ENCODE peak calls at places on chromosomes 2 and 18, in seven cellular contexts. V, D, W, Q, B, P and I are unnamed samples.

GRCh38 chr2:102438124-102438523 is 15.2 kb downstream of the IL18RAP start:
- DNase-seq in V (no peak), D (no peak), W (no peak), Q (no peak), B (no peak), P (no peak), I (no peak)

GRCh38 chr2:176637497-176638166 is 368.4 kb downstream of the MTX2 start:
- DNase-seq in V (peak), D (peak), W (peak), Q (no peak), B (peak), P (peak), I (peak)

GRCh38 chr18:28594034-28594433 is 417.1 kb upstream of the CDH2 start:
- DNase-seq in V (no peak), D (no peak), W (no peak), Q (no peak), B (no peak), P (no peak), I (no peak)

GRCh38 chr2:41151746-41152145 is 699.9 kb upstream of the SLC8A1 start:
- DNase-seq in V (no peak), D (no peak), W (no peak), Q (no peak), B (no peak), P (no peak), I (no peak)

GRCh38 chr2:26169681-26170414 is 3.0 kb upstream of the GAREM2 start:
- DNase-seq in V (no peak), D (no peak), W (peak), Q (no peak), B (no peak), P (no peak), I (no peak)

GRCh38 chr2:170122883-170123547 is 54.9 kb upstream of the MYO3B start:
- DNase-seq in V (no peak), D (no peak), W (no peak), Q (no peak), B (no peak), P (no peak), I (no peak)

GRCh38 chr2:18117592-18117991 is 239.1 kb downstream of the KCNS3 start:
- DNase-seq in V (no peak), D (no peak), W (no peak), Q (peak), B (no peak), P (no peak), I (no peak)

GRCh38 chr2:108449410-108450200 is 599 bp downstream of the GCC2 start:
- DNase-seq in V (peak), D (peak), W (no peak), Q (peak), B (no peak), P (no peak), I (no peak)

GRCh38 chr2:121220995-121221394 is 64.0 kb downstream of the TFCP2L1 start:
- DNase-seq in V (no peak), D (no peak), W (no peak), Q (no peak), B (no peak), P (no peak), I (no peak)

GRCh38 chr18:60020107-60020925 is 120.5 kb downstream of the PMAIP1 start:
- DNase-seq in V (no peak), D (no peak), W (no peak), Q (no peak), B (no peak), P (no peak), I (no peak)

GRCh38 chr18:3074094-3074493 is 61.1 kb upstream of the LPIN2 start:
- DNase-seq in V (no peak), D (peak), W (no peak), Q (peak), B (no peak), P (no peak), I (no peak)

GRCh38 chr2:239201531-239201876 is 199.3 kb downstream of the HDAC4 start:
- DNase-seq in V (no peak), D (no peak), W (no peak), Q (no peak), B (peak), P (peak), I (no peak)

GRCh38 chr2:46062637-46063412 is 234.4 kb upstream of the EPAS1 start:
- DNase-seq in V (peak), D (no peak), W (no peak), Q (peak), B (peak), P (peak), I (peak)

GRCh38 chr2:38146917-38147307 is 71.0 kb upstream of the CYP1B1 start:
- DNase-seq in V (peak), D (no peak), W (no peak), Q (peak), B (no peak), P (peak), I (no peak)

GRCh38 chr2:150732064-150732463 is 244.6 kb upstream of the RND3 start:
- DNase-seq in V (no peak), D (no peak), W (no peak), Q (no peak), B (no peak), P (no peak), I (no peak)

GRCh38 chr2:189164732-189165131 is 14.8 kb downstream of the COL5A2 start:
- DNase-seq in V (no peak), D (no peak), W (no peak), Q (no peak), B (no peak), P (peak), I (no peak)

GRCh38 chr18:64474751-64475150 is 325.9 kb upstream of the LINC00305 start:
- DNase-seq in V (no peak), D (no peak), W (no peak), Q (no peak), B (no peak), P (no peak), I (no peak)

GRCh38 chr18:7568426-7568825 is 1.3 kb downstream of the PTPRM start:
- DNase-seq in V (no peak), D (no peak), W (peak), Q (no peak), B (no peak), P (peak), I (no peak)

GRCh38 chr2:231146656-231147055 is 21.8 kb upstream of the HTR2B start:
- DNase-seq in V (no peak), D (no peak), W (no peak), Q (no peak), B (no peak), P (no peak), I (no peak)

GRCh38 chr18:77255426-77256105 is 5.9 kb downstream of the GALR1 start:
- DNase-seq in V (no peak), D (no peak), W (no peak), Q (no peak), B (no peak), P (no peak), I (no peak)

GRCh38 chr2:144438722-144439508 is 81.0 kb downstream of the ZEB2 start:
- DNase-seq in V (no peak), D (no peak), W (no peak), Q (no peak), B (no peak), P (no peak), I (no peak)

GRCh38 chr2:213246665-213247281 is 37.5 kb upstream of the SPAG16 start:
- DNase-seq in V (no peak), D (no peak), W (no peak), Q (peak), B (no peak), P (no peak), I (no peak)

GRCh38 chr2:64144057-64145013 is at the start of gene PELI1:
- DNase-seq in V (peak), D (peak), W (peak), Q (peak), B (peak), P (peak), I (peak)
- TF ChIP-seq POLR2A in V (peak), D (peak), W (peak), Q (peak), B (no peak), P (peak), I (peak)

DNA sequence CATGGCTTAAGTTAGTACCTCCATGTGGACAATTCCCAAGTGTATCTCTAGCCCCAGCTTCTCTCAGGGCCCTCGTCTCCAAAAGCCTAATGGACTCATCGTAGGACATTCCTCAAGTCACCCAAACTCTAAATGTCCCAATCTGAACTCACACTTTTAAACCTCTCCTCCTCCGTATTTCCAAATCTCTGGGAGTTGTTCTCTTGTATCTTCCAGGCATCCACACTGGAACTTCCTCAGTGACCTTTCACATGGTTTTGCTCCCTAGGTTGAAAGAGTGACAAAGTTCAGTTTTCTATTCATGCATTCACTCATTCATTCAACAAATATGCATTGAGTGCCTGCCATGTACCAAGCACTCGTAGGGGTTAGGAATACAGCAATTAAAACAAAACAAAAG is 220.2 kb downstream of the ALPK2 start:
- DNase-seq in V (no peak), D (no peak), W (no peak), Q (no peak), B (no peak), P (no peak), I (no peak)
- TF ChIP-seq POLR2A in V (no peak), D (no peak), W (no peak), Q (no peak), B (no peak), P (no peak), I (no peak)

GRCh38 chr2:66445781-66446177 is 10.9 kb downstream of the MEIS1 start:
- DNase-seq in V (no peak), D (no peak), W (peak), Q (no peak), B (no peak), P (no peak), I (no peak)

GRCh38 chr2:66446178-66446860 is 11.4 kb downstream of the MEIS1 start:
- DNase-seq in V (no peak), D (peak), W (peak), Q (no peak), B (no peak), P (peak), I (no peak)

GRCh38 chr2:66445076-66445724 is 10.3 kb downstream of the MEIS1 start:
- DNase-seq in V (no peak), D (peak), W (peak), Q (no peak), B (no peak), P (peak), I (no peak)

GRCh38 chr2:66443183-66443976 is 8.5 kb downstream of the MEIS1 start:
- DNase-seq in V (no peak), D (no peak), W (no peak), Q (no peak), B (no peak), P (no peak), I (no peak)

DNA sequence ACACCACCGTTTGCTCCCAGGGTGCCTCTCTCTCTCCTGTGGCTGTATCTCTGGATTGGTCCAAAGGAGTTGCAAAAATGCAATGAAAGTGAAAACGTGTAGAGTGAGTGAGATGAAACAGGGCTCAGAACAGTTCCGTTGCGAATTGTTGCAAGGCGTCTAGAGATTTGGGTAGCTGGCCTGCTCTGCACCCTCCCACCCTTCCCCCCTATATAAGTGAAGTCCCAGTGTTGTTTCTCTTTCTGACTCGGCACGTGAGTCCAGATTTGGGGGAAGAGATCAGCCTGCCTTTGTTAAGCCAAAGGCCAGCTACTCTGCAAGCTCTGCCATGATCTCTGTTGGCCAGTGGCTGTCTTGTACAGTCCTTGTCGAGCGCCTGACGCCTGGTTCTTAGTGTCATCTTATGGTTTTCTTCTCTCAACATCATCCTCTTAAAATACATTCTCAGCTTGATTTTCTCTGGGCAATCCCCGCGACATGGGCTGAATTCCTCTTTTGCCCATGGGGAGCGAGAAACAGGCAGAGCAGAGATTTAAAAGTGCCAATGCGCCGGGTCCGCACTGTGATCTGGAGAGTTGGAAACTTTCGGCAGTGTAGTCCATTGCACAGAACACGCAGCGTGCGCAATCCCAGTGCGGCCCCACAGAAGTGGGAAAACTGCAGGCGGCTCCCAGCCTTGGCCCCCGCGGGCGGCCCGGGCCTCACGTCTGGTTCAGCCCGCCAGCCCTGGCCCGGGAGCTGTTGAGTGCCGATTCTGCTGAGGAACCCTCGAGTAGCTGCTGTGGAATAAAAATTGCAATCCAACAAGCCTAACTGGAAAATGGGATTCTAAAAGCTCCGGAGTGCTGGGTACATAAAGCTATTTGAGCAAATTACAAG is 9.3 kb downstream of the MEIS1 start:
- DNase-seq in V (no peak), D (peak), W (no peak), Q (no peak), B (no peak), P (no peak), I (no peak)
- TF ChIP-seq POLR2A in V (no peak), D (no peak), W (no peak), Q (no peak), B (no peak), P (no peak), I (no peak)

GRCh38 chr2:37084797-37085196 is 479 bp downstream of the GPATCH11 start:
- DNase-seq in V (no peak), D (no peak), W (no peak), Q (no peak), B (no peak), P (no peak), I (no peak)

GRCh38 chr2:37085731-37086147 is 1.4 kb downstream of the GPATCH11 start:
- DNase-seq in V (no peak), D (no peak), W (no peak), Q (peak), B (no peak), P (no peak), I (no peak)

GRCh38 chr2:37080674-37081073 is 3.5 kb downstream of the HEATR5B start:
- DNase-seq in V (no peak), D (no peak), W (no peak), Q (peak), B (no peak), P (no peak), I (no peak)

GRCh38 chr2:37080231-37080630 is 3.9 kb downstream of the HEATR5B start:
- DNase-seq in V (no peak), D (no peak), W (no peak), Q (peak), B (no peak), P (no peak), I (no peak)

DNA sequence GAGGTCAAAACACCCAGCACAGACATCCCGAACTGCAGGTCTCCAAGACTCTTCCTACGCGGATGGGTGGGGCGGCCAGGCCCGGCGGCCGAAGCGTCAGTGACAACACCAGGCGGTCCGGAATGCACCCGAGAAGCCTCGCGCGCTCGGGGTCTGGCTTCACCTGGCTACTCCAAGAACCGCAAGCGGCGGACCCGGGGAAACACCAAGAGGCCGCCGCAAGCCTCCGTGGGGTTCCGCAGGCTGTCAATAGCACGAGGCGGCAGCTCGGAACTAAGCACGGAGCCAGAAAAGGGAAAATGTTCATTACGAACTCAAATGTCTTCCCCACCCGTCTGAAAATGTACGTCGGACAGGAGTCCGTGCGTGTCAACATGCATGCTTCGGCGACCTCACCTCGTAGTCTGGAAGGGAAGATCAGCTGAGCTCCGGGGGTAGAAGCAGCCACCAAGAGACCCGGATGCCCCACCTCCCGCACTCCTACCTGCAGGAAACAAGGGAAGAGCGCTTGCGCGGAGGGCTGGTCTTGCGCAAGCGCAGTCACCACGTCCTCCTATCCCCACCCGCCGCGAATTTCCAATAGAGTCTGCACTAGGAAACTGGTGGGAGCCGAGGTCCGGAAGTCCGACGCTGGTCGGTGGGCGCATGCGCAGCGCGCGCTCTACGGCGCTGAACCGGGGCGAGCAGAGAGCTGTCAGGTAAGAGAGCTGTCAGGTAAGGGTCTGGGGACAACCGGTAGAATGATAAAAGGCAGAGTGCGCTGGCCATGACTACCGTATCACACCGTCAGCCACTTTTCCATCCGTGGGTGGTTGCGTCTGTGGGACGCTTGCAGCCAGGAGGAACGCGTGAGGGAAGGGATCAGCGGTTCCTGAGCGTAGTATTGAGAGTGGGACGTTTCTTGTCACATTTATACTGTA is at the start of the genes GPATCH11 and HEATR5B:
- DNase-seq in V (peak), D (peak), W (peak), Q (peak), B (peak), P (peak), I (peak)
- TF ChIP-seq POLR2A in V (peak), D (peak), W (peak), Q (peak), B (no peak), P (peak), I (peak)

DNA sequence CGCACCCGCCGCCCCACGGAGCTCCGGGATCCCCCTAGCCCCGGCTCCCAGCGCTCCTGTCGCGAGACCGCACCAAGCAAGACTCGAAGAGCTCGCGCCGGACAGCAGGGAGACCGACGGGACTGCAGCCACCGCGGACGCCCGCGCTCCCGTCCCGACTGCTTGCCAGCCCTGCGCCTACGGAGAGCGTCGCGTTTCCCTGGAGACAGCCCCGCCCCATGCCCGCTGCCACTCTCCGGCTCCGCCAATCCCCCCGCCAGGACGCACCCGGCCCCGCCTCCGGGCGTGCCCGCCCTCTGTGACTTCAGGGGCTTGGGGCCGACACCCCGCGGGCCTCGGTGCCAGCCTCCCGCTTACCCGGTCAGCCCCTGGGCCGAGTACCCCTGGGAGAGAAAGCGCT is at the start of gene ANKMY1:
- DNase-seq in V (peak), D (peak), W (peak), Q (no peak), B (peak), P (peak), I (peak)
- TF ChIP-seq POLR2A in V (no peak), D (no peak), W (no peak), Q (no peak), B (no peak), P (no peak), I (no peak)

DNA sequence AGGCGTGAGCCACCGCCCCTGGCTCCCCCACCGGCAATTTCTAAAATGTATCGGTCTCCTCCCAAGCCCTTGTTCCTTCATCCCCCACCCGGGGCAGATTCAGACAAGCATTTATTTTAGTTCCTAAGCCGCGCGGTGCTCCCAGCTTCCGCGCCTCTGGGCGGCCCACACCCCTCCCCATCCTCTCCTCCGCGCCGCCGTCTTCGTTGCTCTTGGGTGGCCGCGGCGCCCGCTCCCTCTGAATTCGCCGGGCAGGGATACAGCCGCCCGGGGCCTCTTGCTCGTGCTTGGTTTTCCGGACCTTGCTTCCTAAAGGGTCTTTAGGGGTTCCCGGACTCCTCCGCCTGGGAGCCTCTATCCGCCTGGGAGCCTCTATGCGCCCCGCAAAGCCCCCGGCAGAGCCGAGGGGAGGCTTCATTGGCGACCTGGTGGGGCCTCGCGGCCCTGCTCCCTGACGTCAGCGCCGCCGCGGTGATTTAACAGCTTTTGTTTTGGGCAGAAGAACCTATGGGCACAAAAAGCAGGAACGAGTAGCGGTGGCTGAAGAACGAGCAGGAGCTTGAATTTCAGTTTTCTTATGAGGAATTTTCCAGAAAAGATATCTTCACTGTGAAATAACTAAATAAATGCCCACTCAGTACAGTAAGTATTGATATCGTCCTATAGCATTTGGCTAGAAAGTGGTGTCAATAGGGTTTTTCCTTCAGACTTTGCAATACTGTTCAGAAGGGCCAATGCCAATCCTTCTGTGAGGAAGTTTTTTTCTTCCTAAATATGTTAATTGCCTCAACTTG is 37.3 kb downstream of the PRKRA start:
- DNase-seq in V (peak), D (peak), W (peak), Q (peak), B (peak), P (peak), I (peak)
- TF ChIP-seq POLR2A in V (peak), D (no peak), W (peak), Q (peak), B (no peak), P (peak), I (peak)